ENCODE peak calls at places on chromosomes 16 and 17, in ten cellular contexts. Y, W, Q, R, L, T, Z, X, S and G are unnamed samples.

GRCh38 chr16:30351586-30352419 is 3.3 kb downstream of the CD2BP2 start:
- DNase-seq in Y (no peak), W (peak; percentile 83), Q (peak; percentile 70), R (peak; percentile 94), L (peak; percentile 36), T (peak; percentile 78), Z (peak; percentile 46), X (peak; percentile 39), S (peak; percentile 92), G (no peak)

GRCh38 chr17:58520843-58521430 is 6.5 kb upstream of the MTMR4 start:
- DNase-seq in Y (no peak), W (no peak), Q (no peak), R (no peak), L (peak; percentile 79), T (no peak), Z (no peak), X (no peak), S (no peak), G (peak; percentile 72)

GRCh38 chr17:12403881-12404398 is 261.8 kb upstream of the MYOCD start:
- DNase-seq in Y (no peak), W (no peak), Q (no peak), R (no peak), L (no peak), T (no peak), Z (no peak), X (no peak), S (no peak), G (no peak)

GRCh38 chr16:21265104-21265825 is 12.8 kb downstream of the CRYM start:
- DNase-seq in Y (no peak), W (no peak), Q (no peak), R (no peak), L (no peak), T (no peak), Z (no peak), X (no peak), S (no peak), G (no peak)

GRCh38 chr17:70552982-70553334 is 383.6 kb downstream of the KCNJ2 start:
- DNase-seq in Y (no peak), W (no peak), Q (no peak), R (no peak), L (no peak), T (no peak), Z (no peak), X (no peak), S (no peak), G (peak; percentile 9)

GRCh38 chr17:75869282-75870141 is 8.9 kb downstream of the TRIM47 start:
- DNase-seq in Y (no peak), W (peak; percentile 87), Q (no peak), R (no peak), L (no peak), T (no peak), Z (peak; percentile 80), X (no peak), S (no peak), G (no peak)

GRCh38 chr16:87464691-87465300 is 28.0 kb downstream of the ZCCHC14 start:
- DNase-seq in Y (peak; percentile 41), W (peak; percentile 90), Q (peak; percentile 79), R (no peak), L (no peak), T (no peak), Z (peak; percentile 58), X (no peak), S (peak; percentile 67), G (no peak)

GRCh38 chr17:66431910-66432309 is 129.5 kb downstream of the PRKCA start:
- DNase-seq in Y (no peak), W (no peak), Q (no peak), R (no peak), L (no peak), T (no peak), Z (no peak), X (no peak), S (no peak), G (no peak)

GRCh38 chr16:5446623-5447240 is 349.1 kb upstream of the EEF2KMT start:
- DNase-seq in Y (no peak), W (no peak), Q (no peak), R (no peak), L (no peak), T (no peak), Z (no peak), X (no peak), S (no peak), G (no peak)

GRCh38 chr17:65181237-65182061 is 44.3 kb downstream of the RGS9 start:
- DNase-seq in Y (no peak), W (no peak), Q (no peak), R (no peak), L (peak; percentile 74), T (no peak), Z (no peak), X (no peak), S (no peak), G (no peak)

GRCh38 chr16:72989203-72989991 is 58.5 kb downstream of the ZFHX3 start:
- DNase-seq in Y (peak; percentile 55), W (no peak), Q (no peak), R (no peak), L (no peak), T (peak; percentile 76), Z (no peak), X (peak; percentile 40), S (no peak), G (no peak)

DNA sequence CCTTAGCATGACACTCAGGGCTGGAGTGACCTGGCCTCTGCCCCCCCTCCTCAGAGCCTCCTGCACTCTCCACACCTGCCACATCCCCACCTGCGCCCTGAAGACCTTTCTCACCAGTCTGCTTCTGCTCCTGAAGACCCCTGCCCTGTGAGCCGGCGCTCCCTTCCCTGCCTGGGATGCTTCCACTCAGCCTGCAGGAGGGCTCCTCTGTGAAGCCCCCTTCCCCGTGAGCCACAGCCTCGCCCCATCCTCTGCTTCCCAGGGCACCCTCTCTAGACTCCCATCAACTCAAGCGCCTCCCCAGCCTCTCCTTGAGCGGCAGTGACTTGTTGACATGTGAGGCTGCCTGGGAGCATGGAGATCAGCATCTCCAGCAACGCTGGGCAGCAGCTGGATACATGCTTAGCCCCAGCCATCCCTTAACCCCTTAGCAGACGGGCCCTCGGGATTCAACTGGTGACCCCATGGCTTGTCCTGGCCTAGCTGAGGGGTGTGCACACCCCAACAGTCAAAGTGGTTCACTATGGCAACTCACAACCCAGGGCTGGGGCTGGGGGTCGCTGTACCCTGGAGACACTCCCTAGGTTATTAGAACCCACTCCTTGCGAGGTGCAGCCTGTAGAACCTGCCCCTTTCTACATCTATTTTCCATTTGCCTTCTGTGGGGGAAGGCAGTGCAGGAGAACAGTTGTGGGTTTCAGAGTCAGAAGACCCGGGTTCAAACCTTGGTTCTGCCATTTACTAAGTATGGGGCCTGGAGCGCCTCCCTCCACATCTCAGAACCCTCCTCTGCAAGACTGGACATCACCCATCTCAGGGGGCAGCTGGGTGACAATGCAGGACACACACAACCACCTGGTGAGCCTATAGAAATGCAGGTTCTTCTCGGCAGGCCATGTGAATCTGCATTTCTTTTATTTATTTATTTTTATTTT is 21.5 kb downstream of the TMEM235 start:
- DNase-seq in Y (no peak), W (no peak), Q (no peak), R (peak; percentile 73), L (peak; percentile 65), T (no peak), Z (peak; percentile 25), X (no peak), S (no peak), G (no peak)
- H3K4me1 ChIP-seq in Y (peaks cover 10% of the 10 kb centered on the region), W (peaks cover 32% of the 10 kb centered on the region), Q (no peaks in the 10 kb centered on the region), R (no peaks in the 10 kb centered on the region), L (peaks cover 48% of the 10 kb centered on the region), T (no peaks in the 10 kb centered on the region), Z (peaks cover 12% of the 10 kb centered on the region), X (peaks cover 5% of the 10 kb centered on the region), S (peaks cover 64% of the 10 kb centered on the region), G (peaks cover 28% of the 10 kb centered on the region)

GRCh38 chr16:27242398-27242797 is 26.2 kb downstream of the NSMCE1 start:
- DNase-seq in Y (no peak), W (peak; percentile 28), Q (no peak), R (no peak), L (no peak), T (no peak), Z (no peak), X (no peak), S (no peak), G (no peak)
- H3K4me3 ChIP-seq in Y (peak overlapping the region; percentile 19), W (peak overlapping the region; percentile 13), Q (peak overlapping the region; percentile 69), R (no peak overlapping the region), L (no peak overlapping the region), T (no peak overlapping the region), Z (no peak overlapping the region), X (no peak overlapping the region), S (no peak overlapping the region), G (no peak overlapping the region)

DNA sequence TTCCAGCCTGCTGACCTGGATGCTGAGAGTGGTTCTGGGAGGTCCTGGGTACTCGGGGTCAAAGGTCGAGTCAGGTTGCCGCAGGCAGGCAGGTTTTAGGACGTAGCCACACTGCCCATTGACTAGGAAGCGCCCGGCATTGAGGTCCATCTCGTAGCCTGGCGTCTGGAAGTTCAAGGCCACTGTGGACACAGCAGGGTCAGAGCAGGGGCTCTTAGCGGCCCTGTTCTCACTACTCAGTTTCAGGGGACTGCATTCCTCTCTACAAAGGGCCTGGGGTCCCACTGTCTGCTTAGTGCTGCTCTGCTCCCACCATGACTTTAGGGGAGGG is 18.9 kb downstream of the PLCD3 start:
- DNase-seq in Y (no peak), W (no peak), Q (no peak), R (peak; percentile 47), L (no peak), T (no peak), Z (no peak), X (no peak), S (no peak), G (no peak)
- TF ChIP-seq CTCF in Y (no peak), W (no peak), Q (no peak), R (no peak), L (no peak), T (no peak), Z (no peak), X (no peak), S (no peak), G (no peak)

DNA sequence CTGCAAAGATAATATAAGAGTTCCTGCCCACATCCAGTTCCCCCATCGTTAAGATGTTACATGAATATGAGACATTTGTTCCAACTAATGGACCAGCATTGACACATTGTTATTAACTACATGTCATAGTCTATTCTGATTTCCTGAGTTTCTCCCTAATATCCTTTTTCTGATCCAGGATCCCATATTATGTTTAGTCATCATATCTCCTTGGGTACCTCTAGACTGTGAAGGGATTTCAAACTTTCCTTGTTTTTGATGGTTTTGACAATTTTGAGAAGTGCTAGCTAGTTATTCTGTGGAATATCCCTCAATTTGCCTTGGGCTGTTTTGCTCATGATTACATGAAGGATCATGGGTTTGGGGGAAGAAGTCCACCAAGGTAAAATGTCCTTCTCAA is 42.4 kb downstream of the CACNG3 start:
- DNase-seq in Y (no peak), W (no peak), Q (no peak), R (no peak), L (no peak), T (no peak), Z (no peak), X (no peak), S (no peak), G (no peak)
- H3K4me1 ChIP-seq in Y (no peaks in the 10 kb centered on the region), W (no peaks in the 10 kb centered on the region), Q (no peaks in the 10 kb centered on the region), R (no peaks in the 10 kb centered on the region), L (no peaks in the 10 kb centered on the region), T (no peaks in the 10 kb centered on the region), Z (no peaks in the 10 kb centered on the region), X (no peaks in the 10 kb centered on the region), S (no peaks in the 10 kb centered on the region), G (no peaks in the 10 kb centered on the region)

GRCh38 chr16:67652578-67653130 is 7.4 kb downstream of the ACD start:
- DNase-seq in Y (no peak), W (peak; percentile 68), Q (no peak), R (peak; percentile 81), L (no peak), T (no peak), Z (no peak), X (peak; percentile 26), S (no peak), G (peak; percentile 88)
- H3K4me3 ChIP-seq in Y (peak overlapping the region; percentile 45), W (peak overlapping the region; percentile 43), Q (peak overlapping the region; percentile 54), R (peak overlapping the region; percentile 21), L (no peak overlapping the region), T (peak overlapping the region; percentile 22), Z (no peak overlapping the region), X (peak overlapping the region; percentile 79), S (peak overlapping the region; percentile 39), G (peak overlapping the region; percentile 46)

GRCh38 chr17:28712037-28712704 is 483 bp upstream of the PROCA1 start:
- DNase-seq in Y (no peak), W (peak; percentile 78), Q (no peak), R (peak; percentile 58), L (peak; percentile 27), T (no peak), Z (peak; percentile 56), X (no peak), S (no peak), G (peak; percentile 80)
- TF ChIP-seq CTCF in Y (no peak), W (no peak), Q (no peak), R (no peak), L (peak; percentile 31), T (no peak), Z (no peak), X (no peak), S (no peak), G (no peak)